ENCODE peak calls at places on chromosomes 4 and X, in ten cellular contexts. One of them, this sample, is unnamed.

GRCh38 chr4:7905461-7905915 is 34.2 kb downstream of the AFAP1 start:
- DNase-seq in HT-29: no peak
- DNase-seq in MM.1S: no peak
- DNase-seq in caudate nucleus: no peak
- DNase-seq in head of caudate nucleus: no peak
- DNase-seq in NCI-H1092 treated with DMSO at 0.1 percent for 48 hours: no peak
- DNase-seq in BE2C: no peak
- DNase-seq in stimulated activated CD4-positive, alpha-beta T cell treated with anti-CD3 and anti-CD28 coated beads, Interleukin-1b, Interleukin-23, amount 100 ng/mL, for 24 hours: no peak
- DNase-seq in NCI-H1930: no peak
- DNase-seq in activated CD8-positive, alpha-beta memory T cell treated with anti-CD3 and anti-CD28 coated beads for 4 hours: no peak
- DNase-seq in this sample: peak; percentile 42

GRCh38 chr4:123599920-123600394 is 203.4 kb downstream of the SPRY1 start:
- DNase-seq in HT-29: peak; percentile 85
- DNase-seq in MM.1S: peak; percentile 77
- DNase-seq in caudate nucleus: peak; percentile 55
- DNase-seq in head of caudate nucleus: peak; percentile 68
- DNase-seq in NCI-H1092 treated with DMSO at 0.1 percent for 48 hours: no peak
- DNase-seq in BE2C: peak; percentile 11
- DNase-seq in stimulated activated CD4-positive, alpha-beta T cell treated with anti-CD3 and anti-CD28 coated beads, Interleukin-1b, Interleukin-23, amount 100 ng/mL, for 24 hours: no peak
- DNase-seq in NCI-H1930: no peak
- DNase-seq in activated CD8-positive, alpha-beta memory T cell treated with anti-CD3 and anti-CD28 coated beads for 4 hours: peak; percentile 18
- DNase-seq in this sample: peak; percentile 66

GRCh38 chr4:2824329-2825183 is 19.1 kb upstream of the ADD1 start:
- DNase-seq in HT-29: no peak
- DNase-seq in MM.1S: no peak
- DNase-seq in caudate nucleus: no peak
- DNase-seq in head of caudate nucleus: no peak
- DNase-seq in NCI-H1092 treated with DMSO at 0.1 percent for 48 hours: no peak
- DNase-seq in BE2C: peak; percentile 4
- DNase-seq in stimulated activated CD4-positive, alpha-beta T cell treated with anti-CD3 and anti-CD28 coated beads, Interleukin-1b, Interleukin-23, amount 100 ng/mL, for 24 hours: no peak
- DNase-seq in NCI-H1930: no peak
- DNase-seq in activated CD8-positive, alpha-beta memory T cell treated with anti-CD3 and anti-CD28 coated beads for 4 hours: no peak
- DNase-seq in this sample: peak; percentile 66

GRCh38 chr4:125529071-125529470 is 214.3 kb downstream of the FAT4 start:
- DNase-seq in HT-29: no peak
- DNase-seq in MM.1S: no peak
- DNase-seq in caudate nucleus: no peak
- DNase-seq in head of caudate nucleus: no peak
- DNase-seq in NCI-H1092 treated with DMSO at 0.1 percent for 48 hours: no peak
- DNase-seq in BE2C: no peak
- DNase-seq in stimulated activated CD4-positive, alpha-beta T cell treated with anti-CD3 and anti-CD28 coated beads, Interleukin-1b, Interleukin-23, amount 100 ng/mL, for 24 hours: no peak
- DNase-seq in NCI-H1930: no peak
- DNase-seq in activated CD8-positive, alpha-beta memory T cell treated with anti-CD3 and anti-CD28 coated beads for 4 hours: no peak
- DNase-seq in this sample: no peak

GRCh38 chr4:99573735-99574368 is 772 bp upstream of the MTTP start:
- DNase-seq in HT-29: no peak
- DNase-seq in MM.1S: no peak
- DNase-seq in caudate nucleus: no peak
- DNase-seq in head of caudate nucleus: no peak
- DNase-seq in NCI-H1092 treated with DMSO at 0.1 percent for 48 hours: no peak
- DNase-seq in BE2C: no peak
- DNase-seq in stimulated activated CD4-positive, alpha-beta T cell treated with anti-CD3 and anti-CD28 coated beads, Interleukin-1b, Interleukin-23, amount 100 ng/mL, for 24 hours: no peak
- DNase-seq in NCI-H1930: no peak
- DNase-seq in activated CD8-positive, alpha-beta memory T cell treated with anti-CD3 and anti-CD28 coated beads for 4 hours: no peak
- DNase-seq in this sample: no peak

GRCh38 chr4:152464030-152464823 is 71.7 kb downstream of the FBXW7 start:
- DNase-seq in HT-29: peak; percentile 9
- DNase-seq in MM.1S: no peak
- DNase-seq in caudate nucleus: no peak
- DNase-seq in head of caudate nucleus: no peak
- DNase-seq in NCI-H1092 treated with DMSO at 0.1 percent for 48 hours: no peak
- DNase-seq in BE2C: no peak
- DNase-seq in stimulated activated CD4-positive, alpha-beta T cell treated with anti-CD3 and anti-CD28 coated beads, Interleukin-1b, Interleukin-23, amount 100 ng/mL, for 24 hours: no peak
- DNase-seq in NCI-H1930: no peak
- DNase-seq in activated CD8-positive, alpha-beta memory T cell treated with anti-CD3 and anti-CD28 coated beads for 4 hours: no peak
- DNase-seq in this sample: no peak

GRCh38 chr4:177554966-177555574 is 112.8 kb upstream of the AGA start:
- DNase-seq in HT-29: peak; percentile 59
- DNase-seq in MM.1S: peak; percentile 26
- DNase-seq in caudate nucleus: no peak
- DNase-seq in head of caudate nucleus: peak; percentile 40
- DNase-seq in NCI-H1092 treated with DMSO at 0.1 percent for 48 hours: peak; percentile 1
- DNase-seq in BE2C: peak; percentile 33
- DNase-seq in stimulated activated CD4-positive, alpha-beta T cell treated with anti-CD3 and anti-CD28 coated beads, Interleukin-1b, Interleukin-23, amount 100 ng/mL, for 24 hours: no peak
- DNase-seq in NCI-H1930: no peak
- DNase-seq in activated CD8-positive, alpha-beta memory T cell treated with anti-CD3 and anti-CD28 coated beads for 4 hours: no peak
- DNase-seq in this sample: no peak

GRCh38 chrX:77788050-77788449 is 2.0 kb upstream of the ATRX start:
- DNase-seq in HT-29: peak; percentile 22
- DNase-seq in MM.1S: no peak
- DNase-seq in caudate nucleus: no peak
- DNase-seq in head of caudate nucleus: peak; percentile 36
- DNase-seq in NCI-H1092 treated with DMSO at 0.1 percent for 48 hours: no peak
- DNase-seq in BE2C: no peak
- DNase-seq in stimulated activated CD4-positive, alpha-beta T cell treated with anti-CD3 and anti-CD28 coated beads, Interleukin-1b, Interleukin-23, amount 100 ng/mL, for 24 hours: no peak
- DNase-seq in NCI-H1930: no peak
- DNase-seq in activated CD8-positive, alpha-beta memory T cell treated with anti-CD3 and anti-CD28 coated beads for 4 hours: no peak
- DNase-seq in this sample: no peak

GRCh38 chr4:3241905-3242304 is 7.1 kb upstream of the MSANTD1 start:
- DNase-seq in HT-29: no peak
- DNase-seq in MM.1S: no peak
- DNase-seq in caudate nucleus: no peak
- DNase-seq in head of caudate nucleus: no peak
- DNase-seq in NCI-H1092 treated with DMSO at 0.1 percent for 48 hours: no peak
- DNase-seq in BE2C: no peak
- DNase-seq in stimulated activated CD4-positive, alpha-beta T cell treated with anti-CD3 and anti-CD28 coated beads, Interleukin-1b, Interleukin-23, amount 100 ng/mL, for 24 hours: no peak
- DNase-seq in NCI-H1930: no peak
- DNase-seq in activated CD8-positive, alpha-beta memory T cell treated with anti-CD3 and anti-CD28 coated beads for 4 hours: no peak
- DNase-seq in this sample: no peak

GRCh38 chr4:25702848-25703247 is 47.2 kb downstream of the SLC34A2 start:
- DNase-seq in HT-29: no peak
- DNase-seq in MM.1S: no peak
- DNase-seq in caudate nucleus: peak; percentile 17
- DNase-seq in head of caudate nucleus: peak; percentile 71
- DNase-seq in NCI-H1092 treated with DMSO at 0.1 percent for 48 hours: peak; percentile 78
- DNase-seq in BE2C: no peak
- DNase-seq in stimulated activated CD4-positive, alpha-beta T cell treated with anti-CD3 and anti-CD28 coated beads, Interleukin-1b, Interleukin-23, amount 100 ng/mL, for 24 hours: no peak
- DNase-seq in NCI-H1930: no peak
- DNase-seq in activated CD8-positive, alpha-beta memory T cell treated with anti-CD3 and anti-CD28 coated beads for 4 hours: no peak
- DNase-seq in this sample: no peak

GRCh38 chrX:630007-630921 is at the start of gene SHOX:
- DNase-seq in HT-29: no peak
- DNase-seq in MM.1S: no peak
- DNase-seq in caudate nucleus: no peak
- DNase-seq in head of caudate nucleus: peak; percentile 15
- DNase-seq in NCI-H1092 treated with DMSO at 0.1 percent for 48 hours: no peak
- DNase-seq in BE2C: no peak
- DNase-seq in stimulated activated CD4-positive, alpha-beta T cell treated with anti-CD3 and anti-CD28 coated beads, Interleukin-1b, Interleukin-23, amount 100 ng/mL, for 24 hours: no peak
- DNase-seq in NCI-H1930: no peak
- DNase-seq in activated CD8-positive, alpha-beta memory T cell treated with anti-CD3 and anti-CD28 coated beads for 4 hours: no peak
- DNase-seq in this sample: no peak

This sample was measured in right cardiac atrium.